ENCODE peak calls at places on chromosome 3, in nine cellular contexts. G is posterior cingulate gyrus; J is NCI-H345; O is iPS-NIHi11; A is cardiac muscle cell; X is SW 1271; C is AG04449; I is T-helper 9 cell; L is naive thymus-derived CD8-positive, alpha-beta T cell. D is an unnamed sample.

GRCh38 chr3:5136619-5137429 is 14.7 kb downstream of the ARL8B start:
- DNase-seq in X (peak), J (no peak), G (no peak), I (peak), C (no peak), L (peak), O (peak), A (peak), D (no peak)

GRCh38 chr3:127831723-127832172 is 9.4 kb upstream of the MGLL start:
- DNase-seq in O (peak), J (no peak), A (peak), G (no peak), C (no peak), I (no peak), L (peak), X (no peak), D (no peak)

GRCh38 chr3:112640864-112641751 is at the start of gene CCDC80:
- DNase-seq in J (no peak), C (peak), L (no peak), A (peak), G (no peak), O (no peak), X (no peak), I (no peak), D (no peak)

GRCh38 chr3:10845839-10846656 is 30.0 kb downstream of the SLC6A11 start:
- DNase-seq in I (no peak), L (no peak), O (no peak), J (no peak), X (no peak), C (no peak), G (no peak), A (no peak), D (no peak)

GRCh38 chr3:17759901-17760300 is 17.5 kb upstream of the TBC1D5 start:
- DNase-seq in J (no peak), C (no peak), X (no peak), O (no peak), G (no peak), L (no peak), A (no peak), I (no peak), D (no peak)

GRCh38 chr3:58116161-58116955 is 94.4 kb downstream of the DNASE1L3 start:
- DNase-seq in G (no peak), L (peak), X (no peak), J (no peak), C (no peak), I (peak), O (no peak), A (no peak), D (no peak)

GRCh38 chr3:106130384-106131084 is 261.7 kb upstream of the CBLB start:
- DNase-seq in G (no peak), L (no peak), C (peak), I (no peak), A (peak), O (peak), J (no peak), X (no peak), D (peak)

GRCh38 chr3:149839874-149840273 is 26.9 kb downstream of the RNF13 start:
- DNase-seq in L (no peak), I (no peak), J (no peak), G (no peak), X (no peak), A (no peak), O (no peak), C (no peak), D (no peak)

GRCh38 chr3:155861476-155862183 is 7.4 kb upstream of the SLC33A1 start:
- DNase-seq in L (no peak), X (no peak), A (no peak), G (no peak), I (no peak), C (no peak), J (no peak), O (no peak), D (no peak)

GRCh38 chr3:137792633-137793271 is 28.6 kb downstream of the SOX14 start:
- DNase-seq in J (no peak), I (no peak), X (peak), O (peak), A (peak), L (no peak), G (no peak), C (no peak), D (no peak)

GRCh38 chr3:32630266-32630665 is 54.7 kb upstream of the CNOT10 start:
- DNase-seq in O (no peak), L (no peak), I (no peak), X (no peak), G (no peak), C (no peak), A (peak), J (no peak), D (no peak)